ENCODE peak calls at places on chromosome 9, in nine cellular contexts. One of them, this sample, is unnamed. For H3K4me1, the result is how much of the 10 kb centered on the place peaks cover.

GRCh38 chr9:41229408-41230401 is 40.6 kb upstream of the ZNG1F start:
- DNase-seq in HAP-1: peak
- DNase-seq in ovary: no peak
- DNase-seq in MM.1S: no peak
- DNase-seq in A549: no peak
- DNase-seq in astrocyte: peak
- DNase-seq in H1: no peak
- DNase-seq in right lobe of liver: peak
- DNase-seq in mesenchymal stem cell: peak
- DNase-seq in this sample: no peak

GRCh38 chr9:13904746-13905145 is 409.2 kb downstream of the NFIB start:
- DNase-seq in HAP-1: no peak
- DNase-seq in ovary: no peak
- DNase-seq in MM.1S: no peak
- DNase-seq in A549: no peak
- DNase-seq in astrocyte: peak
- DNase-seq in H1: no peak
- DNase-seq in right lobe of liver: no peak
- DNase-seq in mesenchymal stem cell: no peak
- DNase-seq in this sample: no peak

GRCh38 chr9:37327553-37327952 is 94.9 kb upstream of the GRHPR start:
- DNase-seq in HAP-1: no peak
- DNase-seq in ovary: no peak
- DNase-seq in MM.1S: no peak
- DNase-seq in A549: no peak
- DNase-seq in astrocyte: no peak
- DNase-seq in H1: no peak
- DNase-seq in right lobe of liver: no peak
- DNase-seq in mesenchymal stem cell: no peak
- DNase-seq in this sample: no peak

GRCh38 chr9:14722391-14723035 is at the start of gene CER1:
- DNase-seq in HAP-1: no peak
- DNase-seq in ovary: no peak
- DNase-seq in MM.1S: no peak
- DNase-seq in A549: no peak
- DNase-seq in astrocyte: no peak
- DNase-seq in H1: peak
- DNase-seq in right lobe of liver: no peak
- DNase-seq in mesenchymal stem cell: no peak
- DNase-seq in this sample: peak

GRCh38 chr9:107637421-107638420 is 148.2 kb upstream of the KLF4 start:
- DNase-seq in HAP-1: peak
- DNase-seq in ovary: peak
- DNase-seq in MM.1S: peak
- DNase-seq in A549: peak
- DNase-seq in astrocyte: peak
- DNase-seq in H1: peak
- DNase-seq in right lobe of liver: peak
- DNase-seq in mesenchymal stem cell: peak
- DNase-seq in this sample: peak

GRCh38 chr9:121326130-121326838 is 43.8 kb downstream of the STOM start:
- DNase-seq in HAP-1: peak
- DNase-seq in ovary: peak
- DNase-seq in MM.1S: no peak
- DNase-seq in A549: no peak
- DNase-seq in astrocyte: peak
- DNase-seq in H1: no peak
- DNase-seq in right lobe of liver: peak
- DNase-seq in mesenchymal stem cell: peak
- DNase-seq in this sample: no peak

GRCh38 chr9:38443181-38443580 is 18.9 kb upstream of the IGFBPL1 start:
- DNase-seq in HAP-1: no peak
- DNase-seq in ovary: no peak
- DNase-seq in MM.1S: no peak
- DNase-seq in A549: peak
- DNase-seq in astrocyte: no peak
- DNase-seq in H1: no peak
- DNase-seq in right lobe of liver: peak
- DNase-seq in mesenchymal stem cell: peak
- DNase-seq in this sample: no peak

GRCh38 chr9:113307401-113307975 is 4.3 kb upstream of the RNF183 start:
- DNase-seq in HAP-1: no peak
- DNase-seq in ovary: no peak
- DNase-seq in MM.1S: no peak
- DNase-seq in A549: no peak
- DNase-seq in astrocyte: no peak
- DNase-seq in H1: no peak
- DNase-seq in right lobe of liver: no peak
- DNase-seq in mesenchymal stem cell: no peak
- DNase-seq in this sample: no peak

GRCh38 chr9:107504585-107505455 is 15.3 kb upstream of the KLF4 start:
- DNase-seq in HAP-1: no peak
- DNase-seq in ovary: no peak
- DNase-seq in MM.1S: no peak
- DNase-seq in A549: peak
- DNase-seq in astrocyte: peak
- DNase-seq in H1: no peak
- DNase-seq in right lobe of liver: no peak
- DNase-seq in mesenchymal stem cell: peak
- DNase-seq in this sample: no peak

GRCh38 chr9:13213337-13213736 is 66.2 kb downstream of the MPDZ start:
- DNase-seq in HAP-1: no peak
- DNase-seq in ovary: no peak
- DNase-seq in MM.1S: peak
- DNase-seq in A549: peak
- DNase-seq in astrocyte: peak
- DNase-seq in H1: no peak
- DNase-seq in right lobe of liver: no peak
- DNase-seq in mesenchymal stem cell: peak
- DNase-seq in this sample: no peak

DNA sequence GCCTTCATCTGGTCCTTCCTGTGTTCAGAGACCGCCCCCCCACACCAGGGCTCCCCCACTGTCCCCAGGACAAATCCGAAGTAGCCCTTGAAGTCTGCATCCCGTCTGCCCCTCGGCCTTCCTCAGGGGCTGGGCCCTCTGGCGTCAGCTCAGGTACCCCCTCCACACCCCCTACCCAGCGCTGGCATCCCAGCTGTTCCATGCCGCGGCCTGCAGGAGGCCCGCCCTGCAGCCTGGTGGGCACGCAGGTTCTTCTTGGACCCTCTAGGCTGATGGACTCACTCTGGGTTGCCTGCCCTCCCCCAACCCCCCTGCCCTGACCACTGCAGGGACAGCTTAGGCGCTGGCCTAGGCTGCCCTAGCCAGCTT is 6.6 kb downstream of the SLC2A6 start:
- DNase-seq in HAP-1: no peak
- DNase-seq in ovary: no peak
- DNase-seq in MM.1S: no peak
- DNase-seq in A549: no peak
- DNase-seq in astrocyte: no peak
- DNase-seq in H1: no peak
- DNase-seq in right lobe of liver: no peak
- DNase-seq in mesenchymal stem cell: no peak
- DNase-seq in this sample: no peak
- H3K4me1 ChIP-seq in HAP-1: under half
- H3K4me1 ChIP-seq in ovary: under half
- H3K4me1 ChIP-seq in MM.1S: under half
- H3K4me1 ChIP-seq in A549: under half
- H3K4me1 ChIP-seq in astrocyte: under half
- H3K4me1 ChIP-seq in H1: under half
- H3K4me1 ChIP-seq in right lobe of liver: under half
- H3K4me1 ChIP-seq in mesenchymal stem cell: under half
- H3K4me1 ChIP-seq in this sample: under half

DNA sequence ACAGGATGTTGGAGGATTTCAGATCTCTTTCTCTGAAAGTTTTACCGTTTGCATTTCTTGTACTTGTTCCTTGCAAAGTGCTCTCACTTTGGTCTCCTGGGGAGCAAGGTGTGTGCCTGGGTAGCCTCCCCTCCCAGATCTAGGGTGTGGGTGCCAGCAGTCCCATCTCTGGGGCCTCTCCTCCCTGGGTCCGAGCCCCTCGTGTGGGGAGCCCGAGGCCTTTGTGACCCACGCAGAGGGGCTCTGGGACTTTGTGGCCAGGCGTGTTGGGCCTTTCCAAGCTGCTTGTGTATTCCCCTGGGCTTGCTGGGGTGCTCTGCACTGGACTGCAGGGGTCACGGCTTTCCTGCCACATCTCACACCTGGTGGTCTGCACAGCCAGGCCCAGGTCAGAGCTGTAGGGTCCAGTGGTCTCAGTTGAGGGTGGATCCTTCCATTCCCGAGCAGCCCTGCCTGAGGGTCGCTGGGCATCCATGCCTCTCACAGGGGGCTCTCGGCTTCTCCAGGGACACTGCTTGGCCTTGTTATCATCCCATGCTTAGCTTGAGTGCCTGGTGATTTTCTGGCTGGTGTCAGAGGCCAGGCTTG is 96.3 kb downstream of the CACNA1B start:
- DNase-seq in HAP-1: no peak
- DNase-seq in ovary: no peak
- DNase-seq in MM.1S: no peak
- DNase-seq in A549: no peak
- DNase-seq in astrocyte: no peak
- DNase-seq in H1: peak
- DNase-seq in right lobe of liver: peak
- DNase-seq in mesenchymal stem cell: no peak
- DNase-seq in this sample: no peak
- H3K4me1 ChIP-seq in HAP-1: under half
- H3K4me1 ChIP-seq in ovary: under half
- H3K4me1 ChIP-seq in MM.1S: under half
- H3K4me1 ChIP-seq in A549: under half
- H3K4me1 ChIP-seq in astrocyte: under half
- H3K4me1 ChIP-seq in H1: under half
- H3K4me1 ChIP-seq in right lobe of liver: under half
- H3K4me1 ChIP-seq in mesenchymal stem cell: under half
- H3K4me1 ChIP-seq in this sample: under half

GRCh38 chr9:93058357-93059096 is at the start of gene SUSD3:
- DNase-seq in HAP-1: peak
- DNase-seq in ovary: peak
- DNase-seq in MM.1S: peak
- DNase-seq in A549: no peak
- DNase-seq in astrocyte: peak
- DNase-seq in H1: peak
- DNase-seq in right lobe of liver: peak
- DNase-seq in mesenchymal stem cell: peak
- DNase-seq in this sample: peak

GRCh38 chr9:93060746-93061259 is 2.3 kb downstream of the SUSD3 start:
- DNase-seq in HAP-1: no peak
- DNase-seq in ovary: peak
- DNase-seq in MM.1S: no peak
- DNase-seq in A549: no peak
- DNase-seq in astrocyte: peak
- DNase-seq in H1: no peak
- DNase-seq in right lobe of liver: peak
- DNase-seq in mesenchymal stem cell: no peak
- DNase-seq in this sample: no peak

GRCh38 chr9:93057703-93058356 is 671 bp upstream of the SUSD3 start:
- DNase-seq in HAP-1: no peak
- DNase-seq in ovary: no peak
- DNase-seq in MM.1S: no peak
- DNase-seq in A549: no peak
- DNase-seq in astrocyte: no peak
- DNase-seq in H1: no peak
- DNase-seq in right lobe of liver: no peak
- DNase-seq in mesenchymal stem cell: no peak
- DNase-seq in this sample: no peak

GRCh38 chr9:93059960-93060591 is 1.6 kb downstream of the SUSD3 start:
- DNase-seq in HAP-1: peak
- DNase-seq in ovary: peak
- DNase-seq in MM.1S: no peak
- DNase-seq in A549: no peak
- DNase-seq in astrocyte: no peak
- DNase-seq in H1: no peak
- DNase-seq in right lobe of liver: no peak
- DNase-seq in mesenchymal stem cell: no peak
- DNase-seq in this sample: no peak

DNA sequence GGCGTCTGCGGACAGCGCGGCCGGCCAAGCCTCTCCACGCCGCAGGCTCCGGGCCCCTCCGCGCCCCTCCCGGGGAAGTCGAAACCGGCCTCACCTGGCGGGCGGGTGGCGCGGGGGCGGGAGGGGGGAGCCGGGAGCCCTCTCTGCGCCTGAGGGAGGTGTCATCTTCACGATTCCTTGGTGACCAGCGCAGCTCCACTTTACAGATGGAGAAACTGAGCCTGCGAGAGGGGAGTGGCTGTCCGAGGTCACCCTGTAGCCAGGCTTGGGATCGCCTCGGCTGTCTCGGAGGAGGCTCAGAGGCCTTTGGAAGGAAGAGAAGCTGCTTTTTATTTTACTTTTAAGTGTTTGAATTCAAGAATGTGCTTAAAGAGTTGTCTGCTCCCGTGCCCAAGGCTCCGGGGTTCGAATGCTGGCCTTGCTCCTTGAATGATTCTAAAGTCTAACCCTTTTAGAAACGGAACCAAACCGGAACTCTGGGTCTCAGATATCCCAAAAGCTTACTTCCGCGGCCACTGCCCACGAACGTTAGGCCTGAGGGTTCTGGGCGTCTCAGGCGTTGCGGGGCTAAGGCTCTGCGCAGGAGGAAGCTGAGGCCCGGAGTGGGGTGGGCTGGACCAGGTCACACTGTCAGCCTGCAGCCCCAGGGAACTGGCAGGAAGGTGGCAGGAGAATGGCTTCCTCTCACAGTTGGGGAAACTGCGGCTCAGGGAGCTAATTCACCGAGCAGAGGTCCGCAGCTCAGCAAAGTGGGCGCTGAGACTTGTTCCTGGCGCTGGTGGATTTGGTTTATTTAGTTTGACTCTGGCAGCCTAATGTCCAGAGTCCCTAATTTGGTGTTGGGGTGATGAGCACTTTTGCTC is 827 bp downstream of the SUSD3 start:
- DNase-seq in HAP-1: peak
- DNase-seq in ovary: peak
- DNase-seq in MM.1S: peak
- DNase-seq in A549: no peak
- DNase-seq in astrocyte: no peak
- DNase-seq in H1: no peak
- DNase-seq in right lobe of liver: no peak
- DNase-seq in mesenchymal stem cell: no peak
- DNase-seq in this sample: no peak
- H3K4me1 ChIP-seq in HAP-1: under half
- H3K4me1 ChIP-seq in ovary: under half
- H3K4me1 ChIP-seq in MM.1S: under half
- H3K4me1 ChIP-seq in A549: under half
- H3K4me1 ChIP-seq in astrocyte: under half
- H3K4me1 ChIP-seq in H1: under half
- H3K4me1 ChIP-seq in right lobe of liver: under half
- H3K4me1 ChIP-seq in mesenchymal stem cell: under half
- H3K4me1 ChIP-seq in this sample: under half

DNA sequence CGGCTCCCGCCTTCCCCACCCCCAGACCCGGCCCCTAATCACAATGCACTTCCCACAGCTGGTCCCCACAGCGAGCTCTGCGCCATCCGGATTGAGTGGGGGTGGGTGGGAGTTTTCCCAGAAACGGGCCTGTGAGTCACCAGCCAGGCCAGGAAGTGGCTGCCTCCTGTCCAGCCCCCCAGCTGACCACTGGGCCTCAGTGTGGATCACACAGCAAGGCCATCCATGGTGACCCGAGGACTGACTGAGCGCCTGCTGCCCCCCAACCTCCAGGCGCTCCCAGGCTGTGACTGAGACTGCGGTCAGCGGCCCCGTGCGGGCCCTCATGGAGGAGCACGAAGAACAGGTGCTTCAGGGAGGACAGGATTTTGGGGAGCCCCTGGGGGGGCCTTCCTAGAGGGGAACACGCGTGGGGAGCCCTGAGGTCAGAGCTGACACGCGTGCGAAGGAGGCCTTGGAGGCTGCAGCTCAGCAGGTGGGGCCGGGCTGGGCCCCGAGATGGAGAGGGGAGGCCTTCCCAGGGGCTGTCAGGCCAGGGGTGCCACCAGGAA is 48.3 kb upstream of the EGFL7 start:
- DNase-seq in HAP-1: no peak
- DNase-seq in ovary: no peak
- DNase-seq in MM.1S: no peak
- DNase-seq in A549: no peak
- DNase-seq in astrocyte: peak
- DNase-seq in H1: no peak
- DNase-seq in right lobe of liver: no peak
- DNase-seq in mesenchymal stem cell: peak
- DNase-seq in this sample: no peak
- H3K4me1 ChIP-seq in HAP-1: under half
- H3K4me1 ChIP-seq in ovary: under half
- H3K4me1 ChIP-seq in MM.1S: under half
- H3K4me1 ChIP-seq in A549: under half
- H3K4me1 ChIP-seq in astrocyte: under half
- H3K4me1 ChIP-seq in H1: under half
- H3K4me1 ChIP-seq in right lobe of liver: under half
- H3K4me1 ChIP-seq in mesenchymal stem cell: half or more
- H3K4me1 ChIP-seq in this sample: under half

This sample was measured in iPS DF 6.9.